ENCODE peak calls at places on chromosomes 6 and 20, in four cellular contexts. T is CD8-positive, alpha-beta T cell; I is anterior cingulate cortex; W is activated T-helper 1 cell treated with anti-CD3 and anti-CD28 coated beads, Interleukin-2, amount 50 U/mL, for 16 hours. F is an unnamed sample.

GRCh38 chr6:27129917-27130316 is 117.6 kb upstream of the PRSS16 start:
- DNase-seq in W (no peak), I (no peak), T (no peak), F (no peak)

GRCh38 chr6:121811106-121811505 is 375.7 kb downstream of the GJA1 start:
- DNase-seq in I (no peak), W (no peak), T (no peak), F (no peak)

GRCh38 chr20:61736001-61736635 is 329.6 kb downstream of the TAF4 start:
- DNase-seq in T (no peak), I (no peak), W (no peak), F (no peak)

GRCh38 chr6:131728296-131728939 is 17.6 kb upstream of the CTAGE9 start:
- DNase-seq in W (no peak), T (no peak), I (no peak), F (no peak)

GRCh38 chr20:62540504-62540903 is 64.7 kb upstream of the GATA5 start:
- DNase-seq in T (no peak), I (no peak), W (no peak), F (no peak)

GRCh38 chr6:53796791-53797190 is 2.0 kb downstream of the LRRC1 start:
- DNase-seq in I (no peak), T (no peak), W (no peak), F (no peak)

GRCh38 chr6:54315692-54316091 is 7.5 kb downstream of the TINAG start:
- DNase-seq in W (no peak), I (no peak), T (no peak), F (no peak)

GRCh38 chr6:89411269-89412070 is 603 bp downstream of the RRAGD start:
- DNase-seq in I (peak), W (peak), T (peak), F (peak)

GRCh38 chr20:2747676-2748235 is 52.7 kb downstream of the CPXM1 start:
- DNase-seq in W (no peak), I (no peak), T (no peak), F (no peak)

GRCh38 chr6:12324741-12325140 is 34.6 kb downstream of the EDN1 start:
- DNase-seq in W (no peak), I (no peak), T (no peak), F (no peak)

GRCh38 chr6:85130743-85131142 is 319.1 kb upstream of the NT5E start:
- DNase-seq in W (no peak), I (no peak), T (no peak), F (no peak)

GRCh38 chr20:20528896-20529295 is 161.0 kb downstream of the INSM1 start:
- DNase-seq in I (no peak), W (no peak), T (no peak), F (no peak)

GRCh38 chr6:3500262-3501001 is 43.6 kb upstream of the SLC22A23 start:
- DNase-seq in I (no peak), W (no peak), T (no peak), F (peak)

GRCh38 chr6:105170066-105170465 is 9.7 kb downstream of the POPDC3 start:
- DNase-seq in I (no peak), T (no peak), W (no peak), F (no peak)

GRCh38 chr6:37367557-37367956 is 13.8 kb downstream of the RNF8 start:
- DNase-seq in W (no peak), T (no peak), I (no peak), F (no peak)

GRCh38 chr6:13470240-13471140 is 16.9 kb downstream of the GFOD1 start:
- DNase-seq in W (no peak), T (no peak), I (peak), F (peak)

GRCh38 chr6:49333345-49334120 is 129.5 kb downstream of the MMUT start:
- DNase-seq in I (no peak), W (no peak), T (no peak), F (no peak)

GRCh38 chr6:85864453-85865401 is 222.0 kb upstream of the SYNCRIP start:
- DNase-seq in I (no peak), W (no peak), T (no peak), F (no peak)

GRCh38 chr6:111552241-111552744 is 53.4 kb downstream of the TRAF3IP2 start:
- DNase-seq in I (peak), T (no peak), W (no peak), F (peak)

GRCh38 chr6:101662111-101662897 is 268.8 kb downstream of the GRIK2 start:
- DNase-seq in T (no peak), W (no peak), I (no peak), F (no peak)

GRCh38 chr20:53773792-53774371 is 180.2 kb upstream of the ZNF217 start:
- DNase-seq in W (no peak), I (no peak), T (no peak), F (no peak)

GRCh38 chr6:165552248-165552736 is 110.7 kb downstream of the PDE10A start:
- DNase-seq in I (no peak), T (no peak), W (no peak), F (no peak)

GRCh38 chr6:26264547-26264946 is 100.5 kb upstream of the BTN3A2 start:
- DNase-seq in I (no peak), W (no peak), T (no peak), F (no peak)

GRCh38 chr20:30815577-30816181 is 441.8 kb upstream of the DEFB115 start:
- DNase-seq in T (no peak), W (no peak), I (no peak), F (no peak)

GRCh38 chr6:83051386-83052172 is 14.1 kb downstream of the UBE3D start:
- DNase-seq in T (no peak), I (no peak), W (no peak), F (no peak)

GRCh38 chr6:158797331-158798202 is 21.6 kb downstream of the EZR start:
- DNase-seq in I (no peak), T (peak), W (no peak), F (no peak)

GRCh38 chr20:61353996-61354390 is 101.9 kb downstream of the CDH4 start:
- DNase-seq in W (no peak), I (no peak), T (no peak), F (no peak)

GRCh38 chr6:53320964-53321363 is 27.8 kb downstream of the ELOVL5 start:
- DNase-seq in I (no peak), W (no peak), T (no peak), F (no peak)

GRCh38 chr20:58646703-58647102 is 4.4 kb upstream of the STX16 start:
- DNase-seq in W (no peak), I (no peak), T (no peak), F (no peak)

GRCh38 chr20:23880426-23880825 is 878 bp upstream of the CST5 start:
- DNase-seq in T (no peak), W (no peak), I (no peak), F (no peak)

GRCh38 chr20:35306931-35307517 is 14.8 kb upstream of the FAM83C start:
- DNase-seq in I (peak), W (no peak), T (peak), F (peak)

GRCh38 chr6:36368921-36369880 is 18.3 kb downstream of the ETV7 start:
- DNase-seq in T (no peak), W (no peak), I (no peak), F (peak)

GRCh38 chr6:152295346-152295745 is 341.8 kb downstream of the SYNE1 start:
- DNase-seq in T (no peak), W (no peak), I (no peak), F (no peak)

GRCh38 chr6:84392292-84392691 is 164.8 kb upstream of the CEP162 start:
- DNase-seq in W (no peak), T (no peak), I (no peak), F (no peak)

GRCh38 chr6:133435065-133435728 is 194.0 kb downstream of the EYA4 start:
- DNase-seq in T (no peak), W (no peak), I (no peak), F (no peak)

GRCh38 chr6:33696538-33697518 is 14.7 kb downstream of the UQCC2 start:
- DNase-seq in T (peak), I (no peak), W (no peak), F (peak)

GRCh38 chr20:3801846-3802245 is 5.7 kb downstream of the CDC25B start:
- DNase-seq in T (no peak), W (no peak), I (no peak), F (no peak)

GRCh38 chr20:33908351-33908750 is 85.4 kb upstream of the RALY start:
- DNase-seq in I (no peak), W (no peak), T (no peak), F (no peak)

GRCh38 chr6:1131285-1132079 is 180.4 kb upstream of the FOXQ1 start:
- DNase-seq in T (no peak), W (no peak), I (no peak), F (no peak)

F was measured in NCI-H2171.